ENCODE peak calls at places on chromosomes 6 and 20, in eight cellular contexts. P, V, A, B, X, E, D and F are unnamed samples.

GRCh38 chr6:90537723-90538407 is 49.0 kb downstream of the MAP3K7 start:
- DNase-seq in D (no peak), E (no peak), B (no peak), V (no peak), A (no peak), P (no peak), X (no peak), F (peak; percentile 60)

GRCh38 chr20:64210661-64211369 is 44.7 kb upstream of the PCMTD2 start:
- DNase-seq in E (no peak), X (no peak), B (no peak), A (no peak), D (no peak), P (no peak), V (no peak), F (no peak)

GRCh38 chr6:105301756-105302616 is 100.9 kb downstream of the PREP start:
- DNase-seq in B (no peak), E (no peak), P (peak; percentile 78), V (no peak), X (peak; percentile 23), A (no peak), D (no peak), F (no peak)

GRCh38 chr6:44001318-44001868 is 125.9 kb downstream of the MRPL14 start:
- DNase-seq in E (peak; percentile 54), A (peak; percentile 65), D (no peak), V (peak; percentile 57), P (no peak), B (no peak), X (no peak), F (peak; percentile 73)

GRCh38 chr6:3406362-3406809 is 50.5 kb downstream of the SLC22A23 start:
- DNase-seq in D (no peak), P (peak; percentile 43), A (no peak), E (no peak), B (no peak), V (no peak), X (no peak), F (no peak)

GRCh38 chr6:149449054-149449453 is 35.8 kb downstream of the ZC3H12D start:
- DNase-seq in P (no peak), A (no peak), B (no peak), D (no peak), E (no peak), V (no peak), X (no peak), F (no peak)

GRCh38 chr6:30700340-30700739 is 9.6 kb upstream of the NRM start:
- DNase-seq in B (no peak), X (no peak), V (no peak), P (no peak), D (peak; percentile 61), E (no peak), A (no peak), F (no peak)

GRCh38 chr20:39210331-39211074 is 248.4 kb downstream of the DHX35 start:
- DNase-seq in X (peak; percentile 11), P (no peak), D (no peak), B (no peak), E (no peak), V (no peak), A (no peak), F (no peak)

GRCh38 chr6:128964233-128964755 is 81.4 kb downstream of the LAMA2 start:
- DNase-seq in A (no peak), P (no peak), V (no peak), D (no peak), E (no peak), B (no peak), X (no peak), F (no peak)

GRCh38 chr6:42093582-42094329 is 43.4 kb downstream of the TAF8 start:
- DNase-seq in P (no peak), A (peak; percentile 63), B (no peak), E (no peak), D (peak; percentile 57), V (no peak), X (peak; percentile 50), F (peak; percentile 18)

GRCh38 chr6:169240125-169240524 is 13.5 kb downstream of the THBS2 start:
- DNase-seq in P (peak; percentile 55), A (peak; percentile 26), V (no peak), D (no peak), X (no peak), B (no peak), E (no peak), F (no peak)

GRCh38 chr20:41242807-41243206 is 74.7 kb downstream of the ZHX3 start:
- DNase-seq in V (no peak), E (no peak), D (no peak), A (no peak), P (no peak), X (no peak), B (no peak), F (no peak)

GRCh38 chr6:14841901-14842421 is 403.9 kb upstream of the JARID2 start:
- DNase-seq in V (peak; percentile 11), A (no peak), E (no peak), X (no peak), D (no peak), P (peak; percentile 19), B (peak; percentile 100), F (no peak)

GRCh38 chr6:135576055-135576454 is 78.5 kb upstream of the AHI1 start:
- DNase-seq in V (peak; percentile 11), X (no peak), A (no peak), D (no peak), B (peak; percentile 80), P (no peak), E (no peak), F (no peak)

GRCh38 chr6:7998103-7998725 is 66.0 kb downstream of the BLOC1S5 start:
- DNase-seq in P (no peak), A (no peak), E (no peak), V (no peak), B (peak; percentile 93), X (no peak), D (no peak), F (no peak)

GRCh38 chr20:1505361-1505760 is 14.1 kb upstream of the SIRPB2 start:
- DNase-seq in V (peak; percentile 14), X (no peak), P (no peak), A (no peak), B (no peak), D (no peak), E (no peak), F (no peak)

GRCh38 chr6:12545837-12546658 is 170.5 kb upstream of the PHACTR1 start:
- DNase-seq in B (peak; percentile 77), X (no peak), A (no peak), P (no peak), E (peak; percentile 6), V (peak; percentile 48), D (no peak), F (no peak)

GRCh38 chr6:10398439-10399218 is 16.2 kb downstream of the TFAP2A start:
- DNase-seq in V (no peak), B (no peak), A (no peak), P (no peak), D (no peak), X (no peak), E (no peak), F (no peak)

DNA sequence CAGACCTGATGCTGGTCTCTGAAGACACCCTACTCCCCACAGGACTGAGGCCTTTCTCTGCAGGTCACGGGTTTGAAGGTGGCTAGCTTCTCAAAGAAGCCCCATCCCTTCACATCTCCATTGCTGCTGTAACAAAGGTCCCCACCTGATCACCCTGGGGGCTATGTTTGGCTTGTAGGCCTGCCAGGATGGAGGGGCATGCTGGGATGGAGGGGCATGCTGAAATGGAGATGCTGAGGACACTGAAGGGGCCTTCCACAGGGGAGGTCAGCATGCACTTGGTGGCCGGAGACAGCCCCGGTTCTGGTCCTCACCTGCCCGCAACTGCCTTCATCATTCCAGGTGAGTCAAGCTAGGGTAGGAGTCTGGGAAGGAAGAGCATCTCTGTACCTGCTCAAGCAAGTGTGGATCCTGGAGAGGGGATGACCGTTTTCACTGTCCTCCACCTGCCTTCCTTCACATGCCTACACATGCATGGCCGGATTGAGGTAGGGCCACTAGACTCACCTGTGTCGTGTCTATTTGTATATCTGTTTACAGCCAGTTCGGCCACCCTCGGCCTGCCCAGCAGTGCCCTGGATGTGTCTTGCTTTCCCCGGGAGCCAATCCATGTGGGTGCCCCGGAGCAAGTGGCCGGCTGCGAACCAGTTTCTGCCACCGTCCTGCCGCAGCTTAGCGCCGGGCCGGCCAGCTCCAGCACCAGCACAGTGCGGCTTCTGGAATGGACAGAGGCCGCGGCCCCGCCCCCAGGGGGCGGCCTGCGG is 6.0 kb downstream of the L3MBTL1 start:
- DNase-seq in E (no peak), D (no peak), X (no peak), P (no peak), A (no peak), B (no peak), V (no peak), F (no peak)
- TF ChIP-seq POLR2A in E (no peak), D (peak; percentile 59), X (peak; percentile 18), P (peak; percentile 47), A (peak; percentile 26), B (no peak), V (no peak), F (peak; percentile 57)

GRCh38 chr20:62955519-62956386 is 3.2 kb downstream of the SLC17A9 start:
- DNase-seq in B (no peak), D (peak; percentile 58), X (peak; percentile 38), A (no peak), P (no peak), E (no peak), V (no peak), F (no peak)
- TF ChIP-seq POLR2A in B (no peak), D (no peak), X (no peak), A (no peak), P (no peak), E (no peak), V (no peak), F (no peak)

GRCh38 chr20:56629464-56630085 is 469 bp downstream of the TFAP2C start:
- DNase-seq in E (no peak), B (no peak), P (peak; percentile 17), A (no peak), D (no peak), V (no peak), X (no peak), F (no peak)
- TF ChIP-seq POLR2A in E (no peak), B (no peak), P (no peak), A (no peak), D (no peak), V (no peak), X (no peak), F (no peak)

GRCh38 chr6:154995241-154996162 is at the start of gene TIAM2:
- DNase-seq in E (no peak), B (no peak), P (no peak), V (peak; percentile 13), D (no peak), X (no peak), A (peak; percentile 70), F (no peak)
- TF ChIP-seq POLR2A in E (peak; percentile 70), B (no peak), P (no peak), V (peak; percentile 14), D (no peak), X (no peak), A (peak; percentile 33), F (no peak)

DNA sequence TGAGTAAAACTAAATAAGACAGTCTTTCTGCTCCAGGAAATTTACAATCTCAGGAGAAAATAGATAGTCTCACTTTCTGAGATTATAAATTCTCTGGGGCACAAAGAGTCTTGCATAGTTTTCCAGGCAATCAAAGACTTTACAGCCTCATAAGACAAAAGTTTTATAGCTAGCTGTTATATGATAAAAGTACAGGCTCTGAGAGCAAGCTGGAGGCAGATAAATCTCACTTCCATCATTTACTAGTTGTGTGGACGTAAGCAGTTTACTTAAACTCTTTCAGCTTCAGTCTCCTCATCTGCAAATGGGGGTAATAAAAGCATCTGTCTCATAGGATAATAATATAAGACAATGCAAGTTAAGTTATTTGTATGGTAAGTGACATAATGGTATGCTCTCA is 11.3 kb downstream of the FRK start:
- DNase-seq in X (no peak), P (no peak), A (no peak), B (no peak), E (no peak), D (no peak), V (no peak), F (no peak)
- TF ChIP-seq POLR2A in X (no peak), P (no peak), A (no peak), B (no peak), E (no peak), D (no peak), V (no peak), F (no peak)